ENCODE peak calls at places on chromosomes 6 and 20, in eight cellular contexts. One of them, this sample, is unnamed.

GRCh38 chr6:113856011-113856551 is 1.1 kb upstream of the MARCKS start:
- DNase-seq in fibroblast of the aortic adventitia: peak; percentile 68
- DNase-seq in endothelial cell: peak; percentile 16
- DNase-seq in COLO829: no peak
- DNase-seq in psoas muscle: no peak
- DNase-seq in epithelial cell of proximal tubule: no peak
- DNase-seq in NCI-H1694 treated with DMSO at 0.1 percent for 48 hours: peak; percentile 72
- DNase-seq in HFFc6: peak; percentile 42
- DNase-seq in this sample: peak; percentile 55

GRCh38 chr6:43101497-43101896 is 25.4 kb downstream of the PTK7 start:
- DNase-seq in NCI-H1694 treated with DMSO at 0.1 percent for 48 hours: peak; percentile 40
- DNase-seq in COLO829: no peak
- DNase-seq in endothelial cell: no peak
- DNase-seq in HFFc6: no peak
- DNase-seq in epithelial cell of proximal tubule: no peak
- DNase-seq in psoas muscle: no peak
- DNase-seq in fibroblast of the aortic adventitia: no peak
- DNase-seq in this sample: no peak

GRCh38 chr6:137043710-137044365 is 927 bp downstream of the IL20RA start:
- DNase-seq in HFFc6: no peak
- DNase-seq in epithelial cell of proximal tubule: peak; percentile 1
- DNase-seq in COLO829: no peak
- DNase-seq in psoas muscle: peak; percentile 24
- DNase-seq in NCI-H1694 treated with DMSO at 0.1 percent for 48 hours: no peak
- DNase-seq in fibroblast of the aortic adventitia: peak; percentile 52
- DNase-seq in endothelial cell: peak; percentile 27
- DNase-seq in this sample: peak; percentile 38

GRCh38 chr6:157966990-157967389 is 14.7 kb upstream of the SYNJ2 start:
- DNase-seq in psoas muscle: no peak
- DNase-seq in fibroblast of the aortic adventitia: no peak
- DNase-seq in endothelial cell: no peak
- DNase-seq in HFFc6: no peak
- DNase-seq in NCI-H1694 treated with DMSO at 0.1 percent for 48 hours: no peak
- DNase-seq in epithelial cell of proximal tubule: no peak
- DNase-seq in COLO829: no peak
- DNase-seq in this sample: no peak

GRCh38 chr6:53979468-53980067 is 131.7 kb upstream of the MLIP start:
- DNase-seq in psoas muscle: no peak
- DNase-seq in epithelial cell of proximal tubule: no peak
- DNase-seq in fibroblast of the aortic adventitia: peak; percentile 70
- DNase-seq in NCI-H1694 treated with DMSO at 0.1 percent for 48 hours: peak; percentile 34
- DNase-seq in HFFc6: peak; percentile 41
- DNase-seq in endothelial cell: peak; percentile 28
- DNase-seq in COLO829: peak; percentile 50
- DNase-seq in this sample: peak; percentile 31

GRCh38 chr20:313948-314347 is 11.4 kb upstream of the SOX12 start:
- DNase-seq in HFFc6: peak; percentile 73
- DNase-seq in psoas muscle: no peak
- DNase-seq in fibroblast of the aortic adventitia: peak; percentile 37
- DNase-seq in COLO829: no peak
- DNase-seq in NCI-H1694 treated with DMSO at 0.1 percent for 48 hours: no peak
- DNase-seq in endothelial cell: no peak
- DNase-seq in epithelial cell of proximal tubule: no peak
- DNase-seq in this sample: peak; percentile 40

GRCh38 chr20:37275125-37275524 is 13.5 kb upstream of the GHRH start:
- DNase-seq in epithelial cell of proximal tubule: no peak
- DNase-seq in psoas muscle: no peak
- DNase-seq in NCI-H1694 treated with DMSO at 0.1 percent for 48 hours: no peak
- DNase-seq in fibroblast of the aortic adventitia: no peak
- DNase-seq in endothelial cell: no peak
- DNase-seq in COLO829: no peak
- DNase-seq in HFFc6: no peak
- DNase-seq in this sample: no peak

GRCh38 chr6:3031857-3032256 is 32.2 kb downstream of the NQO2 start:
- DNase-seq in NCI-H1694 treated with DMSO at 0.1 percent for 48 hours: no peak
- DNase-seq in COLO829: no peak
- DNase-seq in fibroblast of the aortic adventitia: no peak
- DNase-seq in HFFc6: no peak
- DNase-seq in psoas muscle: no peak
- DNase-seq in endothelial cell: no peak
- DNase-seq in epithelial cell of proximal tubule: no peak
- DNase-seq in this sample: no peak

GRCh38 chr6:22883061-22883717 is 313.8 kb downstream of the HDGFL1 start:
- DNase-seq in HFFc6: no peak
- DNase-seq in psoas muscle: no peak
- DNase-seq in endothelial cell: no peak
- DNase-seq in COLO829: no peak
- DNase-seq in NCI-H1694 treated with DMSO at 0.1 percent for 48 hours: no peak
- DNase-seq in epithelial cell of proximal tubule: no peak
- DNase-seq in fibroblast of the aortic adventitia: no peak
- DNase-seq in this sample: no peak

GRCh38 chr6:41413250-41413649 is 77.8 kb downstream of the NCR2 start:
- DNase-seq in endothelial cell: no peak
- DNase-seq in NCI-H1694 treated with DMSO at 0.1 percent for 48 hours: no peak
- DNase-seq in HFFc6: no peak
- DNase-seq in psoas muscle: no peak
- DNase-seq in fibroblast of the aortic adventitia: no peak
- DNase-seq in epithelial cell of proximal tubule: no peak
- DNase-seq in COLO829: no peak
- DNase-seq in this sample: no peak

This sample was measured in fibroblast of gingiva.